ENCODE peak calls at places on chromosomes 6 and 20, in four cellular contexts. One of them, this sample, is unnamed.

GRCh38 chr6:48423640-48424365 is 312.8 kb upstream of the PTCHD4 start:
- DNase-seq in CD8-positive, alpha-beta T cell: no peak
- DNase-seq in Calu3: no peak
- DNase-seq in GM23338: no peak
- DNase-seq in this sample: no peak

GRCh38 chr6:95078457-95078856 is 498.9 kb upstream of the MANEA start:
- DNase-seq in Calu3: no peak
- DNase-seq in CD8-positive, alpha-beta T cell: no peak
- DNase-seq in GM23338: peak
- DNase-seq in this sample: no peak

GRCh38 chr6:20790032-20790791 is 256.0 kb downstream of the CDKAL1 start:
- DNase-seq in CD8-positive, alpha-beta T cell: no peak
- DNase-seq in Calu3: no peak
- DNase-seq in GM23338: no peak
- DNase-seq in this sample: no peak

GRCh38 chr6:159720708-159721107 is 6.6 kb upstream of the WTAP start:
- DNase-seq in CD8-positive, alpha-beta T cell: peak
- DNase-seq in GM23338: peak
- DNase-seq in Calu3: peak
- DNase-seq in this sample: no peak

GRCh38 chr6:11298651-11299420 is 66.4 kb upstream of the NEDD9 start:
- DNase-seq in Calu3: peak
- DNase-seq in GM23338: peak
- DNase-seq in CD8-positive, alpha-beta T cell: no peak
- DNase-seq in this sample: no peak

GRCh38 chr6:75300206-75300605 is 15.6 kb upstream of the TMEM30A start:
- DNase-seq in Calu3: no peak
- DNase-seq in GM23338: no peak
- DNase-seq in CD8-positive, alpha-beta T cell: no peak
- DNase-seq in this sample: no peak

GRCh38 chr6:1624071-1624847 is 14.5 kb downstream of the FOXC1 start:
- DNase-seq in CD8-positive, alpha-beta T cell: no peak
- DNase-seq in Calu3: no peak
- DNase-seq in GM23338: peak
- DNase-seq in this sample: no peak

GRCh38 chr6:13725570-13725969 is 13.9 kb upstream of the RANBP9 start:
- DNase-seq in CD8-positive, alpha-beta T cell: peak
- DNase-seq in GM23338: no peak
- DNase-seq in Calu3: peak
- DNase-seq in this sample: no peak

GRCh38 chr6:43766426-43766825 is 3.6 kb upstream of the VEGFA start:
- DNase-seq in Calu3: no peak
- DNase-seq in CD8-positive, alpha-beta T cell: no peak
- DNase-seq in GM23338: no peak
- DNase-seq in this sample: no peak

GRCh38 chr6:4270799-4271198 is 135.4 kb upstream of the ECI2 start:
- DNase-seq in GM23338: no peak
- DNase-seq in Calu3: no peak
- DNase-seq in CD8-positive, alpha-beta T cell: no peak
- DNase-seq in this sample: no peak

GRCh38 chr6:1325471-1326309 is 13.8 kb downstream of the FOXQ1 start:
- DNase-seq in GM23338: no peak
- DNase-seq in CD8-positive, alpha-beta T cell: no peak
- DNase-seq in Calu3: peak
- DNase-seq in this sample: no peak

GRCh38 chr20:62749851-62750445 is 41.3 kb downstream of the NTSR1 start:
- DNase-seq in CD8-positive, alpha-beta T cell: no peak
- DNase-seq in GM23338: no peak
- DNase-seq in Calu3: no peak
- DNase-seq in this sample: no peak

GRCh38 chr6:85551264-85551663 is 42.4 kb downstream of the SNX14 start:
- DNase-seq in GM23338: peak
- DNase-seq in Calu3: no peak
- DNase-seq in CD8-positive, alpha-beta T cell: no peak
- DNase-seq in this sample: no peak

GRCh38 chr20:17281478-17281877 is 54.6 kb downstream of the PCSK2 start:
- DNase-seq in GM23338: peak
- DNase-seq in Calu3: peak
- DNase-seq in CD8-positive, alpha-beta T cell: no peak
- DNase-seq in this sample: no peak

GRCh38 chr6:140480852-140481251 is 1106.4 kb upstream of the CITED2 start:
- DNase-seq in GM23338: no peak
- DNase-seq in CD8-positive, alpha-beta T cell: no peak
- DNase-seq in Calu3: no peak
- DNase-seq in this sample: no peak

GRCh38 chr6:1757133-1757532 is 147.4 kb downstream of the FOXC1 start:
- DNase-seq in Calu3: no peak
- DNase-seq in CD8-positive, alpha-beta T cell: no peak
- DNase-seq in GM23338: no peak
- DNase-seq in this sample: no peak

GRCh38 chr6:25490018-25490865 is 161.8 kb upstream of the SCGN start:
- DNase-seq in Calu3: peak
- DNase-seq in CD8-positive, alpha-beta T cell: peak
- DNase-seq in GM23338: peak
- DNase-seq in this sample: peak

GRCh38 chr20:10673176-10673830 is 496 bp downstream of the JAG1 start:
- DNase-seq in GM23338: peak
- DNase-seq in CD8-positive, alpha-beta T cell: no peak
- DNase-seq in Calu3: no peak
- DNase-seq in this sample: peak

GRCh38 chr6:160330621-160331020 is 17.6 kb upstream of the SLC22A3 start:
- DNase-seq in CD8-positive, alpha-beta T cell: no peak
- DNase-seq in GM23338: no peak
- DNase-seq in Calu3: no peak
- DNase-seq in this sample: no peak

GRCh38 chr6:166333172-166333995 is 9.0 kb downstream of the SFT2D1 start:
- DNase-seq in Calu3: no peak
- DNase-seq in CD8-positive, alpha-beta T cell: peak
- DNase-seq in GM23338: no peak
- DNase-seq in this sample: peak

DNA sequence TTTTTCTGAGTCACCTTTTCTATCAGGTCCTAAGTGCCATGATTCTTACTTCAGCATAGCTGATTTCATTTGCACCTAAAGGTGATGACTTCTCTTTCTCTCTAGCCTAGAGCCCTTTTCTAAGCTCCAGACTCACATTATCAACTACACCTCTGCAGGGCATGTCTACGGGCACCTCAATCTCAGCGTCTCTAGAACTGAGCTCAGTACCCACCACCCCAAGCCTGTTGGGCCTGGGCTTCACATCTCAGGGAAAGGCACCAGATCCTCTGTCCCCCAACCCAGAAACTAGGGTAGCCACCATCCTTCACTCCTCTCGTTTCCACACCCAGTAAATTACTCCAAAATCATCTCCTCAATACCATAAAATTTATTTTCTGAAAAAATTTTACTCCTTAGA is 10.6 kb upstream of the PLCG1 start:
- DNase-seq in CD8-positive, alpha-beta T cell: no peak
- DNase-seq in GM23338: no peak
- DNase-seq in Calu3: no peak
- DNase-seq in this sample: no peak
- TF ChIP-seq CTCF in CD8-positive, alpha-beta T cell: no peak
- TF ChIP-seq CTCF in GM23338: no peak
- TF ChIP-seq CTCF in Calu3: no peak
- TF ChIP-seq CTCF in this sample: no peak

GRCh38 chr20:43243672-43244269 is 54.1 kb upstream of the PTPRT start:
- DNase-seq in CD8-positive, alpha-beta T cell: no peak
- DNase-seq in Calu3: peak
- DNase-seq in GM23338: no peak
- DNase-seq in this sample: no peak
- TF ChIP-seq CTCF in CD8-positive, alpha-beta T cell: no peak
- TF ChIP-seq CTCF in Calu3: peak
- TF ChIP-seq CTCF in GM23338: no peak
- TF ChIP-seq CTCF in this sample: no peak

GRCh38 chr6:157898169-157898568 is 75.1 kb downstream of the SNX9 start:
- DNase-seq in Calu3: no peak
- DNase-seq in CD8-positive, alpha-beta T cell: no peak
- DNase-seq in GM23338: no peak
- DNase-seq in this sample: no peak
- TF ChIP-seq CTCF in Calu3: no peak
- TF ChIP-seq CTCF in CD8-positive, alpha-beta T cell: peak
- TF ChIP-seq CTCF in GM23338: peak
- TF ChIP-seq CTCF in this sample: no peak

GRCh38 chr6:12422848-12423247 is 132.7 kb downstream of the EDN1 start:
- DNase-seq in GM23338: no peak
- DNase-seq in CD8-positive, alpha-beta T cell: no peak
- DNase-seq in Calu3: no peak
- DNase-seq in this sample: no peak

GRCh38 chr6:12419626-12420272 is 129.6 kb downstream of the EDN1 start:
- DNase-seq in Calu3: no peak
- DNase-seq in GM23338: no peak
- DNase-seq in CD8-positive, alpha-beta T cell: no peak
- DNase-seq in this sample: no peak

GRCh38 chr6:12423852-12424251 is 133.7 kb downstream of the EDN1 start:
- DNase-seq in CD8-positive, alpha-beta T cell: no peak
- DNase-seq in Calu3: no peak
- DNase-seq in GM23338: no peak
- DNase-seq in this sample: no peak

GRCh38 chr6:12420626-12421025 is 130.5 kb downstream of the EDN1 start:
- DNase-seq in GM23338: no peak
- DNase-seq in Calu3: no peak
- DNase-seq in CD8-positive, alpha-beta T cell: no peak
- DNase-seq in this sample: no peak

GRCh38 chr6:12421596-12421995 is 131.4 kb downstream of the EDN1 start:
- DNase-seq in CD8-positive, alpha-beta T cell: no peak
- DNase-seq in GM23338: no peak
- DNase-seq in Calu3: no peak
- DNase-seq in this sample: no peak
- TF ChIP-seq CTCF in CD8-positive, alpha-beta T cell: no peak
- TF ChIP-seq CTCF in GM23338: no peak
- TF ChIP-seq CTCF in Calu3: no peak
- TF ChIP-seq CTCF in this sample: no peak

GRCh38 chr20:39412091-39412490 is 449.9 kb downstream of the DHX35 start:
- DNase-seq in GM23338: no peak
- DNase-seq in CD8-positive, alpha-beta T cell: no peak
- DNase-seq in Calu3: no peak
- DNase-seq in this sample: no peak
- TF ChIP-seq CTCF in GM23338: no peak
- TF ChIP-seq CTCF in CD8-positive, alpha-beta T cell: no peak
- TF ChIP-seq CTCF in Calu3: no peak
- TF ChIP-seq CTCF in this sample: no peak